ENCODE peak calls at places on chromosomes 13 and 19, in ten cellular contexts. I is MCF 10A, A is RWPE1, E is right lobe of liver, W is left ventricle myocardium inferior, S is cardiac muscle cell, J is dorsolateral prefrontal cortex, O is Panc1, P is omental fat pad, D is GM12865. G is an unnamed sample.

GRCh38 chr13:48125794-48126228 is 30.9 kb upstream of the MED4 start:
- DNase-seq in P (no peak), J (no peak), D (no peak), E (no peak), A (no peak), O (no peak), I (no peak), S (peak), W (no peak), G (no peak)

GRCh38 chr13:72004975-72005374 is 138.0 kb upstream of the DACH1 start:
- DNase-seq in S (peak), I (no peak), O (no peak), P (no peak), J (no peak), A (no peak), W (no peak), D (no peak), E (no peak), G (no peak)

GRCh38 chr19:686589-687297 is 8.5 kb downstream of the PRSS57 start:
- DNase-seq in A (no peak), D (no peak), P (no peak), J (no peak), O (no peak), W (no peak), I (no peak), S (no peak), E (no peak), G (no peak)

GRCh38 chr13:40508112-40508511 is 158.3 kb downstream of the FOXO1 start:
- DNase-seq in S (peak), P (no peak), I (no peak), W (no peak), E (no peak), O (no peak), D (no peak), J (no peak), A (no peak), G (no peak)

GRCh38 chr13:108947551-108948030 is 318.2 kb downstream of the MYO16 start:
- DNase-seq in P (no peak), O (no peak), A (no peak), W (no peak), E (no peak), J (no peak), S (peak), D (no peak), I (no peak), G (no peak)

GRCh38 chr19:42494321-42494720 is 34.0 kb downstream of the CEACAM1 start:
- DNase-seq in J (no peak), W (no peak), O (no peak), I (no peak), S (no peak), E (no peak), D (peak), P (no peak), A (no peak), G (no peak)

GRCh38 chr19:4199699-4200293 is 17.3 kb downstream of the ANKRD24 start:
- DNase-seq in A (no peak), O (no peak), P (no peak), J (no peak), S (no peak), I (no peak), W (no peak), E (no peak), D (no peak), G (no peak)

GRCh38 chr13:91346848-91347211 is 657 bp upstream of the MIR17HG start:
- DNase-seq in J (peak), O (no peak), P (no peak), I (no peak), W (no peak), E (no peak), S (peak), D (peak), A (no peak), G (no peak)

GRCh38 chr19:5243878-5244277 is 96.7 kb downstream of the PTPRS start:
- DNase-seq in P (no peak), J (no peak), I (no peak), S (no peak), D (no peak), A (no peak), W (no peak), O (no peak), E (no peak), G (no peak)

GRCh38 chr13:95256086-95256485 is 45.2 kb downstream of the ABCC4 start:
- DNase-seq in D (no peak), O (peak), P (no peak), I (peak), J (no peak), S (peak), A (peak), E (no peak), W (no peak), G (no peak)

GRCh38 chr19:38564981-38565685 is 52.6 kb downstream of the MAP4K1 start:
- DNase-seq in I (no peak), W (no peak), P (no peak), J (no peak), E (no peak), D (peak), O (no peak), S (peak), A (no peak), G (no peak)

GRCh38 chr19:48779636-48780035 is 24.3 kb downstream of the FGF21 start:
- DNase-seq in P (no peak), D (peak), I (no peak), E (no peak), J (no peak), W (no peak), A (no peak), S (no peak), O (no peak), G (no peak)

GRCh38 chr19:7494416-7495098 is 5.7 kb upstream of the PEX11G start:
- DNase-seq in I (no peak), W (peak), P (no peak), S (peak), A (no peak), O (no peak), D (no peak), J (peak), E (peak), G (no peak)

GRCh38 chr19:1851581-1852293 is 3.5 kb upstream of the REXO1 start:
- DNase-seq in E (no peak), S (no peak), J (no peak), W (no peak), A (no peak), P (no peak), O (no peak), I (no peak), D (no peak), G (no peak)

GRCh38 chr19:49704888-49705642 is 14.1 kb downstream of the CPT1C start:
- DNase-seq in J (no peak), P (no peak), O (no peak), E (no peak), A (no peak), I (no peak), D (no peak), W (no peak), S (no peak), G (no peak)

GRCh38 chr13:51107996-51108395 is 3.1 kb downstream of the C13orf42 start:
- DNase-seq in P (no peak), O (no peak), I (no peak), S (no peak), J (no peak), W (no peak), D (no peak), A (no peak), E (no peak), G (no peak)

GRCh38 chr13:28452755-28453154 is 42.2 kb downstream of the FLT1 start:
- DNase-seq in S (no peak), E (no peak), P (no peak), J (no peak), D (no peak), O (no peak), W (no peak), I (no peak), A (no peak), G (no peak)

GRCh38 chr13:74555291-74556001 is 421.2 kb upstream of the KLF12 start:
- DNase-seq in D (no peak), I (no peak), S (no peak), W (no peak), P (no peak), E (no peak), A (no peak), J (no peak), O (no peak), G (no peak)

GRCh38 chr19:57406516-57407123 is 4.3 kb upstream of the ZNF17 start:
- DNase-seq in E (peak), I (peak), S (peak), A (peak), J (peak), P (peak), D (peak), O (peak), W (peak), G (no peak)

GRCh38 chr19:6108721-6109633 is 1.3 kb downstream of the RFX2 start:
- DNase-seq in E (peak), A (peak), J (no peak), S (peak), I (no peak), W (peak), O (no peak), P (peak), D (peak), G (peak)

GRCh38 chr19:50969413-50969760 is at the start of gene KLK6:
- DNase-seq in W (no peak), O (no peak), S (no peak), A (peak), J (peak), D (no peak), E (no peak), P (no peak), I (peak), G (no peak)

GRCh38 chr19:48308695-48309586 is 16.4 kb upstream of the EMP3 start:
- DNase-seq in P (no peak), S (peak), J (peak), E (no peak), O (no peak), D (peak), I (no peak), A (no peak), W (no peak), G (no peak)

GRCh38 chr19:41441321-41441945 is 1.5 kb upstream of the ERICH4 start:
- DNase-seq in J (no peak), I (no peak), P (no peak), O (no peak), A (no peak), W (no peak), E (peak), S (no peak), D (no peak), G (no peak)

GRCh38 chr13:53060840-53061485 is 32.4 kb downstream of the OLFM4 start:
- DNase-seq in P (no peak), I (no peak), D (no peak), S (no peak), W (no peak), J (no peak), O (no peak), A (no peak), E (no peak), G (no peak)

GRCh38 chr13:35891486-35891885 is 239.7 kb downstream of the DCLK1 start:
- DNase-seq in E (no peak), O (no peak), J (no peak), S (no peak), I (no peak), A (no peak), D (no peak), P (no peak), W (no peak), G (no peak)

GRCh38 chr13:39803156-39803555 is 147.7 kb downstream of the COG6 start:
- DNase-seq in I (no peak), P (no peak), O (no peak), E (no peak), W (no peak), J (no peak), D (no peak), S (no peak), A (no peak), G (no peak)

GRCh38 chr19:35665604-35666003 is 713 bp upstream of the UPK1A start:
- DNase-seq in E (no peak), O (no peak), S (no peak), D (no peak), A (no peak), P (no peak), J (no peak), I (no peak), W (no peak), G (no peak)

GRCh38 chr19:41926028-41926860 is 2.0 kb downstream of the ERFL start:
- DNase-seq in J (no peak), E (no peak), D (no peak), I (no peak), W (no peak), O (no peak), A (no peak), P (no peak), S (no peak), G (no peak)

GRCh38 chr13:69585656-69586055 is 522.0 kb upstream of the ATXN8OS start:
- DNase-seq in D (no peak), A (no peak), W (no peak), E (no peak), I (no peak), J (no peak), S (no peak), O (no peak), P (no peak), G (no peak)

GRCh38 chr13:97240789-97241734 is 18.9 kb downstream of the MBNL2 start:
- DNase-seq in D (no peak), S (no peak), W (no peak), O (no peak), I (no peak), P (no peak), E (no peak), J (no peak), A (no peak), G (no peak)

GRCh38 chr19:43705729-43706128 is 10.1 kb upstream of the IRGC start:
- DNase-seq in A (no peak), S (no peak), W (no peak), P (no peak), D (no peak), I (no peak), E (no peak), J (no peak), O (no peak), G (no peak)

GRCh38 chr13:110564472-110564985 is 3.0 kb upstream of the RAB20 start:
- DNase-seq in P (no peak), O (no peak), A (no peak), J (peak), W (no peak), D (no peak), I (no peak), E (peak), S (no peak), G (no peak)

GRCh38 chr19:918481-919156 is 1.5 kb downstream of the KISS1R start:
- DNase-seq in S (no peak), O (no peak), P (no peak), E (no peak), D (no peak), W (no peak), J (no peak), A (no peak), I (no peak), G (no peak)

GRCh38 chr13:31885994-31886393 is 145.6 kb upstream of the FRY start:
- DNase-seq in W (no peak), O (no peak), A (no peak), D (no peak), P (no peak), I (no peak), E (no peak), J (no peak), S (peak), G (no peak)

GRCh38 chr19:31110331-31110730 is 238.9 kb downstream of the TSHZ3 start:
- DNase-seq in E (no peak), A (no peak), J (no peak), O (no peak), S (peak), P (no peak), W (no peak), D (no peak), I (peak), G (no peak)
- TF ChIP-seq CTCF in E (no peak), A (no peak), J (no peak), O (peak), S (peak), P (no peak), W (peak), D (no peak), I (no peak), G (no peak)

DNA sequence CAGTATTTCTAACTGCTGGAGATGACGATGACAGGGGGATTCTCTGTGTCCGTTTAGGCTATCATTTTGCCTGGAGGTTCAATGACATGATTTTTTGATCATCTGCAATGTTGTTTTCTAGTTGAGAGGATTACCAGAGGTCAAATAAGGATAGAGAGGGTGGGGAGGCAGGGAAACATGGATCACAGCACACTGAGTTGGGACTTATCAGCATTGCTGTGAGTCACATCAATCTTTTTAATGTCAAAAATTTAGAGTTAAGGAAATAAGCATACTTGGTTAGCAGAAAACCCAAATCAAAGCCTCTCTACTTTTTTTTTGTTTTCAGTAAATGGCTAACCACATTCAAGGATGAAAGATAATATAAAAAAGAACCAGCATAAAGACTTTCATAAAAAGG is 43.0 kb upstream of the CSNK1A1L start:
- DNase-seq in W (no peak), D (no peak), O (no peak), S (no peak), I (no peak), J (no peak), A (no peak), P (no peak), E (no peak), G (no peak)
- TF ChIP-seq CTCF in W (no peak), D (no peak), O (no peak), S (no peak), I (no peak), J (no peak), A (no peak), P (no peak), E (no peak), G (no peak)

DNA sequence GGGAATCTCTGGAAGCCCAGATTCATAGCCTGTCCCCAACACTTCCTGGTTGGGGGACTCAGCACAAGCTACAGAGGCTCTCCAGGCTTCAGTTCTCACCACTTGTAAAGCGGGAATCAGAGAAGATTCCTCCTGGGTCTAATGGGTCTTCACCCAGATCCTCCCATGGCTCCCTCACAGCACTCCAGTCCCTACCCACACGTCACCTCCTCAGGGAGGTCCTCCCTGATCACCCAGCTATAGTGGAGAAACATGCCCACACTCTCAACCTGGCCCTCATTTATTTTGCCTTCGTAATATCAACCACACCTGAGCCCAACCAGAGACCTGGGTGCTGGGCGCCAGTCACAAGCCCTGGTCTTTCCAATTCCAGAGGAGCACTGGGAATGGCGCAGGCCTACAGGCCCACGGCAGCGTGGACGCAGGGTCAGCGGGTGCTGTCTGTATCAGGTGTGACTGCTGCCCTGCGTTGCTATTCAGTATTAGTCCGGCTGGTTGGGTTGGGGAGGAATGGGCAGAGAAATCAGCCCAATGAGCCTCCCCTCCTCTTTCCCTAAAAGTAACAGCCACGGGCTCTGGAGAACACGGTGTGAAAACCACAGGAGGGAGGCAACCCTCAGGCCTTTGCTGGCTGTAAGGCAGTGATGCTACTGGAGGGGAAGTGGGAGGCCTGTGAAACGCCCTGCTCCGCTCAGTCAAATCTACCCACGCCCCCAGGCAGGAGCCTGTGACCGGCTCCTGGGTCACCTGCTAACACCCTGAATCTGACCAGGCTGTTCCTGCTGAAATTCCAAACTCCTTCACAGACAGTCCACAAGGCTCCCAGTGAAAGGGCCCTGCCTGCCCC is 5.2 kb downstream of the AKT2 start:
- DNase-seq in E (no peak), D (peak), P (no peak), W (no peak), I (no peak), A (no peak), O (no peak), S (no peak), J (no peak), G (no peak)
- TF ChIP-seq CTCF in E (no peak), D (no peak), P (no peak), W (no peak), I (no peak), A (no peak), O (no peak), S (no peak), J (no peak), G (no peak)

GRCh38 chr13:64510698-64511097 is 2719.4 kb downstream of the PCDH9 start:
- DNase-seq in P (no peak), E (no peak), I (no peak), S (no peak), A (no peak), J (no peak), O (no peak), W (no peak), D (no peak), G (no peak)

GRCh38 chr13:64505511-64505910 is 2724.6 kb downstream of the PCDH9 start:
- DNase-seq in S (peak), J (no peak), E (no peak), P (no peak), O (no peak), D (no peak), W (no peak), I (peak), A (peak), G (no peak)
- TF ChIP-seq CTCF in S (no peak), J (no peak), E (no peak), P (no peak), O (no peak), D (no peak), W (no peak), I (no peak), A (no peak), G (no peak)

GRCh38 chr13:92966341-92966740 is 260.3 kb upstream of the GPC6 start:
- DNase-seq in S (no peak), I (no peak), W (no peak), A (no peak), O (no peak), P (no peak), E (no peak), J (no peak), D (no peak), G (no peak)

GRCh38 chr13:92963029-92963428 is 263.6 kb upstream of the GPC6 start:
- DNase-seq in P (no peak), W (no peak), E (no peak), J (no peak), I (no peak), S (peak), A (no peak), O (no peak), D (no peak), G (no peak)

GRCh38 chr13:92966900-92967299 is 259.7 kb upstream of the GPC6 start:
- DNase-seq in S (no peak), D (no peak), I (no peak), P (no peak), W (no peak), J (no peak), O (no peak), E (no peak), A (no peak), G (no peak)

GRCh38 chr13:92972751-92973150 is 253.9 kb upstream of the GPC6 start:
- DNase-seq in E (no peak), S (no peak), A (no peak), I (no peak), O (no peak), W (no peak), P (no peak), J (no peak), D (no peak), G (no peak)

GRCh38 chr13:92967923-92968322 is 258.7 kb upstream of the GPC6 start:
- DNase-seq in J (no peak), S (peak), A (no peak), D (no peak), E (no peak), O (no peak), W (no peak), I (peak), P (no peak), G (no peak)
- TF ChIP-seq CTCF in J (no peak), S (no peak), A (no peak), D (no peak), E (peak), O (peak), W (no peak), I (peak), P (no peak), G (no peak)

GRCh38 chr19:52690395-52691214 is 44.2 kb downstream of the ZNF611 start:
- DNase-seq in I (peak), D (peak), S (peak), W (peak), A (peak), E (peak), J (peak), O (peak), P (peak), G (peak)
- TF ChIP-seq CTCF in I (no peak), D (no peak), S (peak), W (peak), A (peak), E (no peak), J (peak), O (no peak), P (no peak), G (peak)